ENCODE peak calls at places on chromosomes 3 and 15, in four cellular contexts. U, G, I and M are unnamed samples.

GRCh38 chr3:16205156-16205870 is 30.8 kb downstream of the GALNT15 start:
- DNase-seq in I (no peak), U (no peak), G (no peak), M (no peak)

GRCh38 chr3:9135930-9136525 is 113.4 kb downstream of the SRGAP3 start:
- DNase-seq in G (no peak), I (no peak), U (no peak), M (peak; percentile 83)

GRCh38 chr15:43918717-43919116 is 91.9 kb downstream of the WDR76 start:
- DNase-seq in G (no peak), I (no peak), U (no peak), M (no peak)

GRCh38 chr15:60324706-60325438 is 72.9 kb downstream of the ANXA2 start:
- DNase-seq in I (no peak), G (no peak), U (no peak), M (no peak)

GRCh38 chr3:46466871-46467403 is 2.2 kb upstream of the LTF start:
- DNase-seq in U (no peak), G (no peak), I (no peak), M (no peak)

GRCh38 chr3:140244893-140245292 is 309.9 kb downstream of the CLSTN2 start:
- DNase-seq in G (no peak), U (no peak), I (no peak), M (no peak)

GRCh38 chr3:46019707-46020106 is 7.6 kb downstream of the XCR1 start:
- DNase-seq in I (no peak), G (no peak), U (no peak), M (no peak)

GRCh38 chr3:150755902-150756301 is 7.1 kb downstream of the SIAH2 start:
- DNase-seq in I (no peak), U (no peak), G (no peak), M (no peak)

GRCh38 chr3:70947584-70947983 is 635.1 kb upstream of the MDFIC2 start:
- DNase-seq in U (no peak), I (no peak), G (peak; percentile 3), M (no peak)

GRCh38 chr3:146817705-146818104 is 212.6 kb upstream of the PLSCR5 start:
- DNase-seq in G (no peak), U (no peak), I (no peak), M (no peak)

GRCh38 chr15:69509131-69509530 is 56.5 kb downstream of the RPLP1 start:
- DNase-seq in U (no peak), G (no peak), I (no peak), M (no peak)

GRCh38 chr15:57363661-57364060 is 12.6 kb upstream of the CGNL1 start:
- DNase-seq in G (no peak), I (no peak), U (no peak), M (no peak)

GRCh38 chr3:15654096-15654495 is 52.6 kb downstream of the BTD start:
- DNase-seq in U (no peak), I (no peak), G (no peak), M (no peak)

GRCh38 chr15:57694264-57694663 is 12.2 kb upstream of the POLR2M start:
- DNase-seq in U (no peak), G (no peak), I (no peak), M (no peak)

GRCh38 chr15:74958320-74958907 is 1.8 kb upstream of the RPP25 start:
- DNase-seq in G (no peak), U (peak; percentile 68), I (no peak), M (peak; percentile 62)

GRCh38 chr15:49741721-49742120 is 120.9 kb downstream of the DTWD1 start:
- DNase-seq in I (no peak), U (no peak), G (peak; percentile 14), M (no peak)

GRCh38 chr3:133897547-133897946 is 1.9 kb upstream of the RAB6B start:
- DNase-seq in G (no peak), U (no peak), I (no peak), M (no peak)

GRCh38 chr3:191235331-191236314 is 36.6 kb downstream of the OSTN start:
- DNase-seq in U (no peak), I (peak; percentile 90), G (no peak), M (no peak)

GRCh38 chr15:73838795-73839565 is 34.4 kb upstream of the TBC1D21 start:
- DNase-seq in U (no peak), G (no peak), I (no peak), M (peak; percentile 89)

GRCh38 chr3:178001670-178002101 is 534.5 kb upstream of the KCNMB2 start:
- DNase-seq in I (no peak), U (no peak), G (no peak), M (no peak)

GRCh38 chr3:126938520-126939346 is 44.2 kb upstream of the PLXNA1 start:
- DNase-seq in I (no peak), G (no peak), U (no peak), M (no peak)

GRCh38 chr3:107085261-107085660 is 292.0 kb upstream of the CCDC54 start:
- DNase-seq in G (no peak), U (no peak), I (no peak), M (no peak)

GRCh38 chr15:85704021-85704420 is 90.7 kb downstream of the KLHL25 start:
- DNase-seq in U (no peak), G (no peak), I (no peak), M (no peak)

GRCh38 chr3:32614956-32615355 is 44.3 kb upstream of the DYNC1LI1 start:
- DNase-seq in I (no peak), U (no peak), G (no peak), M (no peak)

GRCh38 chr15:72796210-72796514 is 12.6 kb upstream of the ADPGK start:
- DNase-seq in I (no peak), G (peak; percentile 47), U (no peak), M (no peak)

GRCh38 chr3:119104031-119104430 is 41.9 kb upstream of the TEX55 start:
- DNase-seq in I (no peak), U (no peak), G (no peak), M (no peak)

GRCh38 chr3:188286087-188286513 is 132.1 kb downstream of the LPP start:
- DNase-seq in I (no peak), G (no peak), U (no peak), M (no peak)

GRCh38 chr15:89132611-89133242 is 44.5 kb downstream of the ABHD2 start:
- DNase-seq in I (no peak), G (no peak), U (peak; percentile 42), M (no peak)

GRCh38 chr15:88394553-88395159 is 72.5 kb downstream of the MRPL46 start:
- DNase-seq in G (no peak), I (no peak), U (no peak), M (no peak)

GRCh38 chr3:187458383-187458782 is 90.2 kb downstream of the RTP4 start:
- DNase-seq in I (no peak), G (no peak), U (no peak), M (no peak)

GRCh38 chr3:55746808-55747413 is 259.8 kb upstream of the WNT5A start:
- DNase-seq in I (no peak), U (no peak), G (no peak), M (peak; percentile 15)

GRCh38 chr15:99732711-99733267 is 448 bp downstream of the LYSMD4 start:
- DNase-seq in I (no peak), G (peak; percentile 48), U (no peak), M (peak; percentile 57)

GRCh38 chr3:69665026-69665739 is 74.1 kb upstream of the MITF start:
- DNase-seq in I (no peak), U (no peak), G (peak; percentile 12), M (peak; percentile 56)

GRCh38 chr3:13584427-13584891 is 35.5 kb downstream of the FBLN2 start:
- DNase-seq in I (no peak), U (no peak), G (no peak), M (no peak)

GRCh38 chr15:69462493-69463181 is 10.0 kb downstream of the RPLP1 start:
- DNase-seq in I (peak; percentile 83), U (peak; percentile 96), G (peak; percentile 98), M (peak; percentile 96)

GRCh38 chr15:70099966-70100494 is 2.3 kb upstream of the TLE3 start:
- DNase-seq in I (no peak), G (peak; percentile 79), U (no peak), M (no peak)

GRCh38 chr15:77546870-77547269 is 85.8 kb downstream of the LINGO1 start:
- DNase-seq in U (no peak), I (no peak), G (no peak), M (no peak)

DNA sequence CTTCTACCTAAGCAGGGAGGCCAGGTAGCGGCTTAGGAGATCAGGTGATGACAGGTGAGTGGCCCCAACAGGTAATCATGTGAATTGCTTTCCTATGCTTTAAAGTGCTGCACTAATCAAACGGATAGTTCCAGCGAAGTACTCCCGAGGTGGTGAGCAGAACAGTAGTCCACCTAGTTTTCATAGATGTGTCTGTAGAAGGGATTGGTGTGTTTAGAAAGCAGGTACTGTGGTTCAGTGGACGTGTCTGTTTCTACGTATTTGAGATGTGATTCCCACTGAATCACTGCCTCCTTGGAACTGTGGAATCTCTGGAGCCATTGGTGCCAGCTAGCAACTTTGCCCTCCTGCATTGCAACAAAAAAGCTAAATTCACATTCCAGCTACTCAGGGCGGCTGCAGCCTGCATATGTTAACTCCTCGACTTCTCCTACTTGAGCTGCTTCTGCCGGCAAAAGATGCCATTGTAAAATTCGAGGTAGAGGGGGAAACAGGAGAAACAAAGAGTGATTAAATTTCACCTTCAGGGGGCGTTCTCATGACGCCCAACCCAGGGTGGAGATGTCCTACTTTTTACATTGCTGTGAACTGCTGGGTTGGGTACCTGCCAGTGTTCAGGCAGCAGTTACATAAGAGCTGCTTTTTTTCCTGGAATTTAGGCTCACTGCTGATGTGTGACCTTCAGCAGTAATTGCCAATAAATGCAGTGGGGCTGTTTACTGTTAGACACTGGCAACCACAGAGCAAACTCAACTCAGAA is 227.3 kb downstream of the ITPR1 start:
- DNase-seq in U (peak; percentile 75), I (no peak), G (peak; percentile 86), M (no peak)
- TF ChIP-seq EP300 in U (no peak), I (no peak), G (peak; percentile 56), M (no peak)

DNA sequence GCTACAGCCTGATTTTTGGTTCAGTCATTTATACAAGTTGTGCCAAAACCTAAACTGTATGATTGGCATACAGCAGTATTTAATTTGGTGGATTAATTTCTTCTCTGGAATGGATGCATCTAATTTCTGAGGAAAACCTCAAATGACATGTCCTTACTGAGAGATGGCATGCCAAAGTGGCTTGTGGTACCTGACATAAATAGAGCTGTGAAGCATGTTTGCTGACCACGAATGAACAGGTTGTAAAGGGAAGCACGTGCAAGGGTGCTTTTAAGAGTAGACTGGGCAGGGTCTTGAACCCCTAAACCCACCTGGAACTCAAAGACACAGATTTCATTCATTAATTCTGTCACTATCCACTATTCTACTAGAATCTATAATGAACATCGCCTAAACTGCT is 77.2 kb downstream of the TP63 start:
- DNase-seq in I (no peak), G (no peak), U (no peak), M (no peak)
- H2AFZ ChIP-seq in I (peak overlapping the region; percentile 47), G (no peak overlapping the region), U (no peak overlapping the region), M (no peak overlapping the region)

GRCh38 chr3:65886376-65886775 is 152.3 kb downstream of the MAGI1 start:
- DNase-seq in G (no peak), I (no peak), U (no peak), M (no peak)
- TF ChIP-seq FOXM1 in G (no peak), I (no peak), U (no peak), M (no peak)

DNA sequence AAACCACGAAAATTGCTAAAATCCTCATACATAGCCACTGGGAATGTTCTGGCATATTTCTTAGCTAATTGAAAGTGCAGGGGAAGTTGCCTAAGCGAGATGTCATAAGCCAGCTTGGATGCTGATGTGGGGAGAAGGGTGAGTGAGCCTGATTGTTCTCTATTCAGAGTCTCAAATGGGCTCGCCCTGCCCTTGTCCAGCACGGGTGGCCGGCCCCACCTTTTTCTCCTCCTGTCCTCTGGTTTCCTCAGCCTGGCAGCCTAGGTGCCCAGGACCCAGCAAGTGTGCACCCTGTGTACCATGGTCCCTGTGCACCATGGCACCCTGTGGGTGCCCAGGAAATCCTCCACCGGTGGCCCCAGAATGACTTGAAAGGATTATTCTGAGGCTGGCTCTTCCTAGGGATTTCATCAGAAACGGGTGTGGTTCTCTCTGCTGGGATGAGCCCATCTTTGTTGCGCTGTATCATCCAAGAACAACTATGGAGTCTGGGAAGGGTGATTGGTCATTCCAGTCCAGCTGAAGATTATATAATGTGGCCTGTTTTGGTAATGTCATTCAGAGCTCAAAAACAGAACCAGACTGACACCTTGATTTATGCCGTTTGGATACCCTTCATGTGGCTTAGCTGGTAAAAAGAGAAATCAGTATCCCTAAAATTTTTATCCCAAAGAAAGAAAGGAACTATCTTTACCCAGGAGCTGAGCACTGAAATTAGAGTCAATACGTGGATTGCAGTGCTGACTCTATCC is 150.8 kb upstream of the BHLHE40 start:
- DNase-seq in I (no peak), U (no peak), G (no peak), M (no peak)
- TF ChIP-seq EP300 in I (no peak), U (no peak), G (peak; percentile 8), M (peak; percentile 35)